ENCODE peak calls at places on chromosome 9, in six cellular contexts. I, V, Q, K, S and H are unnamed samples.

GRCh38 chr9:37028425-37029031 is 5.5 kb downstream of the PAX5 start:
- DNase-seq in K (no peak), V (no peak), Q (no peak), I (no peak), S (no peak), H (no peak)

GRCh38 chr9:111316796-111317195 is 13.2 kb downstream of the OR2K2 start:
- DNase-seq in V (no peak), S (no peak), I (peak), Q (no peak), K (no peak), H (no peak)

GRCh38 chr9:133088756-133089155 is 27.0 kb downstream of the CEL start:
- DNase-seq in V (no peak), I (no peak), Q (no peak), K (no peak), S (no peak), H (no peak)

GRCh38 chr9:70081120-70081495 is 37.5 kb downstream of the MAMDC2 start:
- DNase-seq in K (peak), S (no peak), Q (no peak), I (peak), V (peak), H (no peak)

GRCh38 chr9:86854898-86855523 is 92.3 kb downstream of the GAS1 start:
- DNase-seq in K (peak), I (peak), S (no peak), V (no peak), Q (no peak), H (no peak)

GRCh38 chr9:88721028-88721427 is 186.1 kb downstream of the NXNL2 start:
- DNase-seq in S (no peak), Q (no peak), V (no peak), I (no peak), K (no peak), H (no peak)

GRCh38 chr9:114345493-114346065 is 15.9 kb downstream of the ORM2 start:
- DNase-seq in Q (no peak), I (no peak), K (no peak), V (no peak), S (no peak), H (no peak)

GRCh38 chr9:123982535-123982934 is 29.0 kb upstream of the LHX2 start:
- DNase-seq in V (no peak), K (no peak), S (no peak), I (no peak), Q (no peak), H (no peak)

GRCh38 chr9:97710356-97711222 is 13.4 kb upstream of the XPA start:
- DNase-seq in K (peak), Q (no peak), I (peak), V (peak), S (no peak), H (no peak)

GRCh38 chr9:133711428-133712220 is 26.5 kb downstream of the SARDH start:
- DNase-seq in Q (no peak), I (no peak), V (no peak), S (no peak), K (no peak), H (no peak)

GRCh38 chr9:93116049-93116961 is 17.7 kb downstream of the NINJ1 start:
- DNase-seq in S (peak), Q (no peak), I (peak), K (no peak), V (no peak), H (no peak)

GRCh38 chr9:109017061-109017460 is 3.8 kb upstream of the CTNNAL1 start:
- DNase-seq in I (no peak), S (no peak), Q (no peak), K (no peak), V (no peak), H (no peak)

GRCh38 chr9:130458027-130458803 is 13.5 kb downstream of the ASS1 start:
- DNase-seq in K (no peak), V (no peak), S (no peak), Q (no peak), I (no peak), H (no peak)